ENCODE peak calls at places on chromosomes 12 and 14, in five cellular contexts. One of them, this sample, is unnamed.

GRCh38 chr12:99600388-99600787 is 47.2 kb upstream of the GARIN6 start:
- DNase-seq in foreskin fibroblast: no peak
- DNase-seq in brain microvascular endothelial cell: no peak
- DNase-seq in Karpas-422: peak; percentile 92
- DNase-seq in small intestine: no peak
- DNase-seq in this sample: peak; percentile 59

GRCh38 chr12:52655720-52656124 is 3.7 kb upstream of the KRT2 start:
- DNase-seq in brain microvascular endothelial cell: no peak
- DNase-seq in Karpas-422: no peak
- DNase-seq in small intestine: no peak
- DNase-seq in foreskin fibroblast: no peak
- DNase-seq in this sample: no peak

GRCh38 chr12:51867796-51868428 is 19.4 kb upstream of the FIGNL2 start:
- DNase-seq in foreskin fibroblast: no peak
- DNase-seq in brain microvascular endothelial cell: no peak
- DNase-seq in small intestine: no peak
- DNase-seq in Karpas-422: no peak
- DNase-seq in this sample: no peak

GRCh38 chr12:94650143-94651056 is at the start of gene TMCC3:
- DNase-seq in small intestine: peak; percentile 66
- DNase-seq in foreskin fibroblast: peak; percentile 84
- DNase-seq in brain microvascular endothelial cell: no peak
- DNase-seq in Karpas-422: no peak
- DNase-seq in this sample: peak; percentile 38

GRCh38 chr14:93295541-93296220 is 37.2 kb downstream of the BTBD7 start:
- DNase-seq in foreskin fibroblast: no peak
- DNase-seq in small intestine: no peak
- DNase-seq in Karpas-422: no peak
- DNase-seq in brain microvascular endothelial cell: no peak
- DNase-seq in this sample: no peak

GRCh38 chr12:68078737-68079136 is 80.8 kb downstream of the IFNG start:
- DNase-seq in Karpas-422: no peak
- DNase-seq in brain microvascular endothelial cell: no peak
- DNase-seq in foreskin fibroblast: no peak
- DNase-seq in small intestine: no peak
- DNase-seq in this sample: no peak

GRCh38 chr12:34286934-34287333 is 264.6 kb downstream of the ALG10 start:
- DNase-seq in Karpas-422: no peak
- DNase-seq in foreskin fibroblast: no peak
- DNase-seq in small intestine: no peak
- DNase-seq in brain microvascular endothelial cell: no peak
- DNase-seq in this sample: no peak

GRCh38 chr12:4285070-4285469 is 11.5 kb downstream of the CCND2 start:
- DNase-seq in foreskin fibroblast: no peak
- DNase-seq in small intestine: no peak
- DNase-seq in brain microvascular endothelial cell: no peak
- DNase-seq in Karpas-422: no peak
- DNase-seq in this sample: no peak

GRCh38 chr14:105283899-105284298 is 16.9 kb downstream of the BRF1 start:
- DNase-seq in brain microvascular endothelial cell: no peak
- DNase-seq in Karpas-422: no peak
- DNase-seq in small intestine: no peak
- DNase-seq in foreskin fibroblast: no peak
- DNase-seq in this sample: no peak

GRCh38 chr12:99442758-99443157 is 204.8 kb upstream of the GARIN6 start:
- DNase-seq in Karpas-422: no peak
- DNase-seq in brain microvascular endothelial cell: no peak
- DNase-seq in small intestine: no peak
- DNase-seq in foreskin fibroblast: no peak
- DNase-seq in this sample: no peak

GRCh38 chr14:103519837-103520212 is 2.8 kb downstream of the CKB start:
- DNase-seq in small intestine: no peak
- DNase-seq in brain microvascular endothelial cell: no peak
- DNase-seq in foreskin fibroblast: no peak
- DNase-seq in Karpas-422: no peak
- DNase-seq in this sample: no peak

GRCh38 chr12:53480425-53481107 is 18.7 kb downstream of the MAP3K12 start:
- DNase-seq in Karpas-422: no peak
- DNase-seq in small intestine: no peak
- DNase-seq in brain microvascular endothelial cell: no peak
- DNase-seq in foreskin fibroblast: no peak
- DNase-seq in this sample: no peak

GRCh38 chr14:91780452-91780851 is 48.6 kb upstream of the CATSPERB start:
- DNase-seq in foreskin fibroblast: peak; percentile 4
- DNase-seq in small intestine: peak; percentile 92
- DNase-seq in brain microvascular endothelial cell: no peak
- DNase-seq in Karpas-422: no peak
- DNase-seq in this sample: no peak

GRCh38 chr12:70070494-70071007 is 172.7 kb upstream of the CNOT2 start:
- DNase-seq in foreskin fibroblast: peak; percentile 24
- DNase-seq in small intestine: peak; percentile 20
- DNase-seq in Karpas-422: no peak
- DNase-seq in brain microvascular endothelial cell: no peak
- DNase-seq in this sample: no peak

GRCh38 chr12:24111101-24111500 is 161.6 kb upstream of the SOX5 start:
- DNase-seq in Karpas-422: no peak
- DNase-seq in foreskin fibroblast: no peak
- DNase-seq in brain microvascular endothelial cell: no peak
- DNase-seq in small intestine: no peak
- DNase-seq in this sample: no peak

GRCh38 chr14:90698379-90698869 is 117.8 kb downstream of the TTC7B start:
- DNase-seq in foreskin fibroblast: peak; percentile 56
- DNase-seq in small intestine: no peak
- DNase-seq in Karpas-422: no peak
- DNase-seq in brain microvascular endothelial cell: no peak
- DNase-seq in this sample: no peak

GRCh38 chr14:75123991-75124390 is 2.9 kb downstream of the NEK9 start:
- DNase-seq in brain microvascular endothelial cell: peak; percentile 95
- DNase-seq in Karpas-422: no peak
- DNase-seq in small intestine: peak; percentile 65
- DNase-seq in foreskin fibroblast: peak; percentile 58
- DNase-seq in this sample: peak; percentile 23

GRCh38 chr12:119180380-119181040 is 1.8 kb downstream of the HSPB8 start:
- DNase-seq in Karpas-422: no peak
- DNase-seq in small intestine: no peak
- DNase-seq in brain microvascular endothelial cell: peak; percentile 49
- DNase-seq in foreskin fibroblast: peak; percentile 15
- DNase-seq in this sample: no peak

GRCh38 chr14:30990766-30991165 is 34.7 kb upstream of the AP4S1 start:
- DNase-seq in small intestine: no peak
- DNase-seq in Karpas-422: no peak
- DNase-seq in foreskin fibroblast: peak; percentile 61
- DNase-seq in brain microvascular endothelial cell: no peak
- DNase-seq in this sample: no peak

GRCh38 chr12:102388469-102388868 is 91.9 kb downstream of the IGF1 start:
- DNase-seq in small intestine: no peak
- DNase-seq in Karpas-422: no peak
- DNase-seq in foreskin fibroblast: no peak
- DNase-seq in brain microvascular endothelial cell: no peak
- DNase-seq in this sample: no peak

GRCh38 chr14:61280526-61281185 is 482 bp downstream of the TMEM30B start:
- DNase-seq in small intestine: peak; percentile 68
- DNase-seq in brain microvascular endothelial cell: peak; percentile 25
- DNase-seq in Karpas-422: no peak
- DNase-seq in foreskin fibroblast: peak; percentile 78
- DNase-seq in this sample: peak; percentile 35

GRCh38 chr14:101033006-101033405 is 129.5 kb upstream of the RTL1 start:
- DNase-seq in small intestine: no peak
- DNase-seq in brain microvascular endothelial cell: no peak
- DNase-seq in foreskin fibroblast: no peak
- DNase-seq in Karpas-422: no peak
- DNase-seq in this sample: no peak

GRCh38 chr12:14418526-14418925 is 53.0 kb downstream of the ATF7IP start:
- DNase-seq in small intestine: peak; percentile 62
- DNase-seq in foreskin fibroblast: peak; percentile 59
- DNase-seq in brain microvascular endothelial cell: no peak
- DNase-seq in Karpas-422: peak; percentile 52
- DNase-seq in this sample: no peak

GRCh38 chr12:89451876-89452275 is 72.7 kb downstream of the GALNT4 start:
- DNase-seq in Karpas-422: no peak
- DNase-seq in foreskin fibroblast: peak; percentile 64
- DNase-seq in brain microvascular endothelial cell: peak; percentile 95
- DNase-seq in small intestine: no peak
- DNase-seq in this sample: no peak

GRCh38 chr12:58364389-58365086 is 423.2 kb downstream of the ATP23 start:
- DNase-seq in Karpas-422: no peak
- DNase-seq in small intestine: no peak
- DNase-seq in foreskin fibroblast: peak; percentile 97
- DNase-seq in brain microvascular endothelial cell: peak; percentile 98
- DNase-seq in this sample: no peak

DNA sequence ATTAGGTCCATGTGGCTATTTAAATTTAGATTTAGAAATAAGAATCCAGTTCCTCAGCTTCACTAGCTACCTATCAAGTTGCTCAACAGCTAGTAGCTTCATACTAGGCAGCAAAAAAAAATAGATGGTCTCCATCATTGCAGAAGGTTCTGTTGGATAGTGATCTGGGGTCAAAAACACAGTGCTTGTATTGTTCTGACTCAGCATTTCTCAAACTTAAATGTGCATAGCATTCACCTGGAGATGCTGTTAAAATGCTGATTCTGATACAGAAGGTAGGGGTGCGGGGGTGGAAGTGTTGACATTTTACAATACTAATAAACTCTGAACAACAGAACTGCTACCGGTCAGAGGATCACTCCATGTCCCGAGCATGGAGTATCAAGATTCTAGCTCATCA is 51.3 kb downstream of the PRICKLE1 start:
- DNase-seq in small intestine: no peak
- DNase-seq in brain microvascular endothelial cell: no peak
- DNase-seq in foreskin fibroblast: no peak
- DNase-seq in Karpas-422: no peak
- DNase-seq in this sample: no peak
- H3K4me3 ChIP-seq in small intestine: no peak overlapping the region
- H3K4me3 ChIP-seq in brain microvascular endothelial cell: no peak overlapping the region
- H3K4me3 ChIP-seq in foreskin fibroblast: no peak overlapping the region
- H3K4me3 ChIP-seq in Karpas-422: no peak overlapping the region
- H3K4me3 ChIP-seq in this sample: no peak overlapping the region

DNA sequence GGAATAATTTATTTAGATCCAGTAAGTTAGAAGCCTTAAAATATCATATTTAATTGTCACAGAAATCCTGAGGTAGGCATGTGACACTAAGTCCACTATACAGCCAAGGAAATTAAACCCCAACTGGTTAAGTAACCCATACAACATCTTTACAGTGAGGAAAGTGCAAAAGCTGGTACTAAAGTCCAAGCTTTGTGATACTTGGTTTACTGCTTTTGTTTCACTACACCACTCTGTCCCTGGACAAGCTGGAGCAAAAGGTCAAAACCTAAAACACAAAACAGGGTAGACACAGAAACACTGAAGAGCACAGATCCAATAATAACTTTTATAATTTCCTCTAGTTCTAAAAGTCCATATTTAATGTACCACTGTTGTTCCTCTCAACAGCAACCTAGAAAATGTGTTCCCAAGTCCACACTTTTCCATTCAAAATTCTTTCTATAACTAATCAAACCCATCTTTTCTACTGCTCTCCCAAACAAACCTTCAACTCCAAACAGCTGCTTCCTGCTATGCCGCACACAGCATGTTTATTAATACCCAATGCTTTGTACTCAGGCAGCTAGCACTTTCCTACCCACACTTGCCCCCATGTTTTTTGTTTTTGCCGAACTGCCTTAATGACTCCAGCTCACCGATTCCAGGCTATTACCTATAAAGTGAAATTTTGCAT is 90.9 kb downstream of the MED13L start:
- DNase-seq in foreskin fibroblast: peak; percentile 39
- DNase-seq in small intestine: peak; percentile 72
- DNase-seq in brain microvascular endothelial cell: no peak
- DNase-seq in Karpas-422: no peak
- DNase-seq in this sample: no peak
- H3K4me3 ChIP-seq in foreskin fibroblast: no peak overlapping the region
- H3K4me3 ChIP-seq in small intestine: no peak overlapping the region
- H3K4me3 ChIP-seq in brain microvascular endothelial cell: no peak overlapping the region
- H3K4me3 ChIP-seq in Karpas-422: no peak overlapping the region
- H3K4me3 ChIP-seq in this sample: no peak overlapping the region

GRCh38 chr12:109461846-109462766 is 15.0 kb downstream of the KCTD10 start:
- DNase-seq in small intestine: peak; percentile 15
- DNase-seq in brain microvascular endothelial cell: peak; percentile 94
- DNase-seq in foreskin fibroblast: peak; percentile 99
- DNase-seq in Karpas-422: no peak
- DNase-seq in this sample: no peak
- H3K4me3 ChIP-seq in small intestine: no peak overlapping the region
- H3K4me3 ChIP-seq in brain microvascular endothelial cell: peak overlapping the region; percentile 29
- H3K4me3 ChIP-seq in foreskin fibroblast: no peak overlapping the region
- H3K4me3 ChIP-seq in Karpas-422: no peak overlapping the region
- H3K4me3 ChIP-seq in this sample: no peak overlapping the region

GRCh38 chr12:127457726-127458125 is 809.2 kb upstream of the TMEM132C start:
- DNase-seq in Karpas-422: no peak
- DNase-seq in foreskin fibroblast: no peak
- DNase-seq in small intestine: no peak
- DNase-seq in brain microvascular endothelial cell: no peak
- DNase-seq in this sample: no peak

GRCh38 chr12:127459687-127460086 is 807.3 kb upstream of the TMEM132C start:
- DNase-seq in foreskin fibroblast: no peak
- DNase-seq in small intestine: no peak
- DNase-seq in Karpas-422: no peak
- DNase-seq in brain microvascular endothelial cell: no peak
- DNase-seq in this sample: no peak

GRCh38 chr12:127450822-127451221 is 816.1 kb upstream of the TMEM132C start:
- DNase-seq in Karpas-422: no peak
- DNase-seq in brain microvascular endothelial cell: no peak
- DNase-seq in small intestine: no peak
- DNase-seq in foreskin fibroblast: peak; percentile 24
- DNase-seq in this sample: no peak

GRCh38 chr12:127459166-127459565 is 807.8 kb upstream of the TMEM132C start:
- DNase-seq in brain microvascular endothelial cell: no peak
- DNase-seq in Karpas-422: no peak
- DNase-seq in foreskin fibroblast: peak; percentile 18
- DNase-seq in small intestine: no peak
- DNase-seq in this sample: no peak

DNA sequence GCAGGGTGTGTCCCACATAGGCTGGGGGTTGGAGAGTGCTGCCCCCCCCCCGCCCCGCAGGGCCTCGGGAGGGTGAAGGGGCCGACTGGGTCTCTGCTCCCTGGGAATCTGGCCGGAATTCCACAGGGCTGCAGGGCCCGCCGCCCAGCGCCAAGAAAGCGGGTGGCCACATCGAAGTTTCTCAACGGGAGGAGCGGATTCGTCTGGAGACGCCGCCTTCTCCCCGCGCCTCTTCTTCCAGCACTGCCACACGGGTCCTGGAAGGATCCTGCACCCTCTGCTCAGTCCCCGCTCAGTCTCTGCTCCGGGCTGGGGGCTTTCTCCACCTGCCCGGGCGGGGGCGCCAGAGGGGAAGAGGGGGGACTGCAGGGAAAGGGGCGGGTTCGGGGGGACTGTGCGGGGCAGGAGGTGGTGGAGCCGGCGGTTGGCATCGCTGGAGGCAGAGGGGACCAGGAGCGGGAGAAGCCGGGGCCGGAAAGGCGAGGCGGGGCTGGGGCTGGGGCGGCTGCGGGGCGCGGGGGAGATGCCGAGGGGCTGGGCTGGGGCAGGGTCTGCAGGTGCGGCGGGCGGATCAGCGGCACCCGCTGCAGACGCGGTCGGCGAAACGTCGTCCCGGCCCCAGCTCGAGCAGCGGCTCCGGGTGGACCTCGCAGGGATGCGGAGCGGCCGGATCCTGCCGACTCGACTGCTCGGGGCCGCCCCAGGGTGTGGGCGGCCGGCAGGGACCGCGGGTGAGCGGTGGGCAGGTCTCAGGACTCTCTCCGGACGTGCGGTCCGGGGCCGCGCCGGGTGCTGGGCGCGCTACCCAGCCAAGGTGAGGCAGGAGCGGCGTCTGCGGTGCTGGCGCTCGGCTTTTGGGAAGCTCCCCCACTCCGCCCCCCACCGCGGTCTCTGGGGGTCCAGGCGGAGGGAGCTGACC is 811.4 kb upstream of the TMEM132C start:
- DNase-seq in brain microvascular endothelial cell: no peak
- DNase-seq in small intestine: no peak
- DNase-seq in Karpas-422: no peak
- DNase-seq in foreskin fibroblast: peak; percentile 37
- DNase-seq in this sample: no peak
- H3K4me3 ChIP-seq in brain microvascular endothelial cell: peak overlapping the region; percentile 26
- H3K4me3 ChIP-seq in small intestine: no peak overlapping the region
- H3K4me3 ChIP-seq in Karpas-422: no peak overlapping the region
- H3K4me3 ChIP-seq in foreskin fibroblast: peak overlapping the region; percentile 38
- H3K4me3 ChIP-seq in this sample: no peak overlapping the region

This sample was measured in GM12865.